ENCODE peak calls at places on chromosome 18, in six cellular contexts. L is SJSA1, I is stomach, D is aorta, F is right lobe of liver, Z is thoracic aorta. C is an unnamed sample.

GRCh38 chr18:68520406-68521075 is 194.4 kb downstream of the TMX3 start:
- DNase-seq in L (no peak), I (no peak), D (no peak), F (no peak), Z (no peak), C (no peak)

GRCh38 chr18:76566987-76567386 is 71.9 kb upstream of the ZNF516 start:
- DNase-seq in L (no peak), I (no peak), D (no peak), F (no peak), Z (no peak), C (no peak)

GRCh38 chr18:30280861-30281470 is 761.6 kb downstream of the DSC3 start:
- DNase-seq in L (no peak), I (no peak), D (no peak), F (no peak), Z (no peak), C (no peak)

GRCh38 chr18:65607161-65607560 is 143.7 kb upstream of the CDH7 start:
- DNase-seq in L (no peak), I (no peak), D (no peak), F (no peak), Z (no peak), C (no peak)

GRCh38 chr18:62248313-62248712 is 61.3 kb downstream of the RELCH start:
- DNase-seq in L (no peak), I (no peak), D (no peak), F (no peak), Z (no peak), C (no peak)

GRCh38 chr18:79693561-79694205 is 14.1 kb downstream of the CTDP1 start:
- DNase-seq in L (no peak), I (no peak), D (peak), F (peak), Z (no peak), C (no peak)

GRCh38 chr18:812673-813404 is 797 bp upstream of the YES1 start:
- DNase-seq in L (peak), I (peak), D (peak), F (peak), Z (peak), C (peak)

GRCh38 chr18:33596178-33596854 is 18.3 kb downstream of the ASXL3 start:
- DNase-seq in L (no peak), I (no peak), D (no peak), F (no peak), Z (no peak), C (no peak)

GRCh38 chr18:37452697-37453385 is 112.8 kb downstream of the CELF4 start:
- DNase-seq in L (no peak), I (no peak), D (no peak), F (no peak), Z (no peak), C (no peak)

GRCh38 chr18:79684283-79684631 is 4.7 kb downstream of the CTDP1 start:
- DNase-seq in L (no peak), I (no peak), D (no peak), F (no peak), Z (no peak), C (no peak)

GRCh38 chr18:79400091-79400590 is 4.4 kb downstream of the NFATC1 start:
- DNase-seq in L (no peak), I (peak), D (peak), F (peak), Z (no peak), C (no peak)

GRCh38 chr18:48922801-48923730 is 27.7 kb downstream of the SMAD7 start:
- DNase-seq in L (peak), I (peak), D (peak), F (peak), Z (no peak), C (no peak)

GRCh38 chr18:44411971-44412370 is 268.7 kb upstream of the SETBP1 start:
- DNase-seq in L (no peak), I (no peak), D (no peak), F (no peak), Z (no peak), C (no peak)

GRCh38 chr18:907171-907879 is 2.7 kb downstream of the ADCYAP1 start:
- DNase-seq in L (no peak), I (no peak), D (peak), F (peak), Z (no peak), C (no peak)

GRCh38 chr18:31497711-31498449 is at the start of gene DSG2:
- DNase-seq in L (peak), I (peak), D (no peak), F (peak), Z (no peak), C (no peak)

GRCh38 chr18:48792141-48792540 is 158.6 kb downstream of the SMAD7 start:
- DNase-seq in L (peak), I (no peak), D (peak), F (no peak), Z (no peak), C (peak)

GRCh38 chr18:43276471-43276870 is 819 bp downstream of the SYT4 start:
- DNase-seq in L (no peak), I (no peak), D (no peak), F (no peak), Z (no peak), C (no peak)

GRCh38 chr18:48636436-48636835 is 97.6 kb downstream of the CTIF start:
- DNase-seq in L (no peak), I (no peak), D (no peak), F (no peak), Z (no peak), C (no peak)

GRCh38 chr18:76974345-76974744 is 152.0 kb downstream of the ZNF236 start:
- DNase-seq in L (no peak), I (no peak), D (no peak), F (no peak), Z (no peak), C (no peak)

GRCh38 chr18:71221405-71221804 is 932.6 kb downstream of the SOCS6 start:
- DNase-seq in L (no peak), I (no peak), D (no peak), F (no peak), Z (no peak), C (no peak)

GRCh38 chr18:39667905-39668304 is 2102.3 kb upstream of the CELF4 start:
- DNase-seq in L (no peak), I (no peak), D (no peak), F (no peak), Z (no peak), C (no peak)

GRCh38 chr18:71287268-71287667 is 998.4 kb downstream of the SOCS6 start:
- DNase-seq in L (no peak), I (no peak), D (no peak), F (no peak), Z (no peak), C (no peak)

GRCh38 chr18:79573921-79574491 is 105.6 kb upstream of the CTDP1 start:
- DNase-seq in L (peak), I (no peak), D (peak), F (peak), Z (no peak), C (no peak)

GRCh38 chr18:72544092-72544886 is at the start of gene CBLN2:
- DNase-seq in L (peak), I (no peak), D (no peak), F (peak), Z (no peak), C (no peak)

GRCh38 chr18:2654828-2655152 is 736 bp upstream of the SMCHD1 start:
- DNase-seq in L (no peak), I (no peak), D (no peak), F (no peak), Z (no peak), C (no peak)

GRCh38 chr18:78693429-78693828 is 286.2 kb upstream of the SALL3 start:
- DNase-seq in L (no peak), I (peak), D (no peak), F (no peak), Z (no peak), C (no peak)

GRCh38 chr18:7524786-7525185 is 42.3 kb upstream of the PTPRM start:
- DNase-seq in L (no peak), I (no peak), D (no peak), F (no peak), Z (no peak), C (no peak)

GRCh38 chr18:58225101-58225500 is 181.1 kb downstream of the NEDD4L start:
- DNase-seq in L (no peak), I (no peak), D (no peak), F (peak), Z (no peak), C (no peak)

GRCh38 chr18:3402962-3403585 is 46.9 kb upstream of the TGIF1 start:
- DNase-seq in L (no peak), I (no peak), D (no peak), F (no peak), Z (no peak), C (no peak)

GRCh38 chr18:76412010-76412817 is 82.8 kb downstream of the ZNF516 start:
- DNase-seq in L (peak), I (no peak), D (no peak), F (no peak), Z (no peak), C (no peak)

GRCh38 chr18:11972371-11973174 is 8.7 kb upstream of the IMPA2 start:
- DNase-seq in L (no peak), I (no peak), D (no peak), F (no peak), Z (no peak), C (no peak)

GRCh38 chr18:44033144-44033543 is 647.5 kb upstream of the SETBP1 start:
- DNase-seq in L (no peak), I (no peak), D (no peak), F (no peak), Z (no peak), C (no peak)

GRCh38 chr18:354003-354402 is 86.2 kb upstream of the THOC1 start:
- DNase-seq in L (no peak), I (no peak), D (no peak), F (no peak), Z (no peak), C (no peak)

GRCh38 chr18:57121542-57122112 is 25.3 kb upstream of the BOD1L2 start:
- DNase-seq in L (no peak), I (no peak), D (no peak), F (no peak), Z (no peak), C (no peak)

GRCh38 chr18:79560042-79560860 is 119.4 kb upstream of the CTDP1 start:
- DNase-seq in L (peak), I (no peak), D (peak), F (peak), Z (no peak), C (no peak)

GRCh38 chr18:79855147-79855910 is 57.6 kb downstream of the KCNG2 start:
- DNase-seq in L (peak), I (no peak), D (no peak), F (no peak), Z (no peak), C (peak)

GRCh38 chr18:25244170-25244569 is 107.8 kb downstream of the ZNF521 start:
- DNase-seq in L (no peak), I (no peak), D (no peak), F (no peak), Z (no peak), C (no peak)
- H3K4me3 ChIP-seq in L (no peak), I (no peak), D (no peak), F (no peak), Z (no peak), C (no peak)

GRCh38 chr18:9534844-9535243 is 59.5 kb downstream of the RALBP1 start:
- DNase-seq in L (no peak), I (no peak), D (no peak), F (no peak), Z (no peak), C (no peak)
- H3K27ac ChIP-seq in L (peak), I (no peak), D (peak), F (no peak), Z (peak), C (no peak)

GRCh38 chr18:45836242-45837215 is 11.1 kb downstream of the SIGLEC15 start:
- DNase-seq in L (no peak), I (no peak), D (no peak), F (no peak), Z (no peak), C (no peak)
- H3K4me3 ChIP-seq in L (no peak), I (no peak), D (no peak), F (no peak), Z (no peak), C (no peak)

GRCh38 chr18:10487161-10487560 is 32.7 kb downstream of the APCDD1 start:
- DNase-seq in L (no peak), I (no peak), D (no peak), F (no peak), Z (no peak), C (no peak)

GRCh38 chr18:10481831-10482230 is 27.4 kb downstream of the APCDD1 start:
- DNase-seq in L (no peak), I (no peak), D (no peak), F (no peak), Z (no peak), C (no peak)

GRCh38 chr18:10482363-10482984 is 28.0 kb downstream of the APCDD1 start:
- DNase-seq in L (no peak), I (no peak), D (no peak), F (no peak), Z (no peak), C (no peak)

GRCh38 chr18:10485475-10485874 is 31.0 kb downstream of the APCDD1 start:
- DNase-seq in L (no peak), I (no peak), D (no peak), F (no peak), Z (no peak), C (no peak)

GRCh38 chr18:10482985-10483949 is 28.8 kb downstream of the APCDD1 start:
- DNase-seq in L (no peak), I (no peak), D (peak), F (no peak), Z (no peak), C (no peak)
- H3K27ac ChIP-seq in L (no peak), I (no peak), D (no peak), F (no peak), Z (no peak), C (no peak)

GRCh38 chr18:22841840-22842239 is 91.3 kb upstream of the RBBP8 start:
- DNase-seq in L (no peak), I (no peak), D (no peak), F (no peak), Z (no peak), C (no peak)

GRCh38 chr18:22838221-22838620 is 94.9 kb upstream of the RBBP8 start:
- DNase-seq in L (no peak), I (no peak), D (no peak), F (no peak), Z (no peak), C (no peak)

GRCh38 chr18:22840606-22841144 is 92.5 kb upstream of the RBBP8 start:
- DNase-seq in L (no peak), I (no peak), D (no peak), F (no peak), Z (no peak), C (no peak)

GRCh38 chr18:22838639-22839487 is 94.3 kb upstream of the RBBP8 start:
- DNase-seq in L (no peak), I (no peak), D (no peak), F (no peak), Z (no peak), C (no peak)

DNA sequence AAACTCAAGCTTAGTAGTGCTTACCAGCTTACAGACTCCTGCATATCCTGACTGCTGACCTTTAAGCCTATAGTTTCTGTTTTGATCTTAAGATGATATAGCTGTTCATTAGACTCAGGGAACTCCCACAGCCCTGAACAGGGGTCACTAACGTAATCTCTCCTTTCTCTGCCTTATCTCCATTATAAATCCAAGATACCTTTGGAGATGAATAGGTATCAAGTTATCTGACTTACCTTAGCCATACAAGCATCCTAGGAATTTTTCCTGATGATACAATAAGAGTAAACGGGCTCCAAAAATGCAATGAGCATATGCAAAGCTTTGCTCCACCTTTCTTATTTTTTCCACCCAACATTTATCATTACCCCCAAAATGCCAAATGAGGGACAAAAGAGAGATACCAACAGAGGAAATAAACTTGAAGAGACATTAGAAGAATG is 93.6 kb upstream of the RBBP8 start:
- DNase-seq in L (no peak), I (no peak), D (no peak), F (no peak), Z (no peak), C (no peak)
- H3K4me3 ChIP-seq in L (no peak), I (no peak), D (no peak), F (no peak), Z (no peak), C (no peak)

GRCh38 chr18:28126768-28127167 is 50.2 kb downstream of the CDH2 start:
- DNase-seq in L (no peak), I (no peak), D (no peak), F (no peak), Z (no peak), C (no peak)

GRCh38 chr18:28127228-28127627 is 49.7 kb downstream of the CDH2 start:
- DNase-seq in L (no peak), I (peak), D (no peak), F (no peak), Z (no peak), C (no peak)

GRCh38 chr18:28124239-28125029 is 52.5 kb downstream of the CDH2 start:
- DNase-seq in L (no peak), I (no peak), D (no peak), F (no peak), Z (no peak), C (no peak)

GRCh38 chr18:28125051-28125450 is 51.9 kb downstream of the CDH2 start:
- DNase-seq in L (no peak), I (no peak), D (no peak), F (no peak), Z (no peak), C (no peak)

DNA sequence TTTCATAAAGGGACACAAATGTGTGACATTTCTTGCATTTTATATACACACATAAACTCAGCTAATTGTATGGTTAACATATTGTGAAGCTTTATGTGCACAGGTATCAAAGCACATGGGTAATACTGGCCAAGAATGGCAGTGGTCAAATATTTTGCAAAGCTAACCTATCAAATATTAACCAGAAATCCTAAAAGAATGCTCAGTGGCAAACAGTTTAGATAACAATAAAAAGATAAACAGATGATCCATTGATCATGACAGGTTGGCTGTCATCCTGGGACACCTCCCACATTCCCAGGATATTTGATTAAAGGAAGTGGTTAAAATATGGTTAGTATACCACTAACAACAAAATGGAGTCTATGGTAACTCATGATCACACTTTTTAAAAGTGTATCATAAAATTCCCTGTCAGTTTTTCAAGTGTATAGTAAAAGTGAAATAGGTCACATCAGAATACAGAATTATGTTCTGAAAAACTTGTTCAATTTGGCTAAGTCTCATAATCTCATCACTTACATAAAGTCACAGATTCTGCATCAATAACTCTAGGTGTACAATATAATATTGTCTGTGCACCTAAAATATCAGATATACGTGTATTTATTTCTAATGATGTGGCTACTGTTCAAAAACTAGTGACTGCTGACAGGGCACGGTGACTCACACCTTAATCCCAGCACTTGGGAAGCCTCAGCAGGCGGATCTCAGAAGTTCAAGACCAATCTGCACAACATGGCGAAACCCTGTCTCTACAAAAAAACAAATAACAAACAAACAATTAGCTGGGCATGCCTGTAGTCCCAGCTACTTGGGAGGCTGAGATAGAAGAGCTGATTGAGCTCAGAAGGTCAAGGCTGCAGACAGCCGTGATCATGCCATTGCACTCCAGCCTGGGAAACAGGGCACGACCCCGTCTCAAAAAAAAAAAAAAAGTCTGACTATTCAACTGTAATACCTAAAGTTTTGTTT is 48.9 kb downstream of the CDH2 start:
- DNase-seq in L (peak), I (no peak), D (no peak), F (no peak), Z (no peak), C (no peak)
- H3K27ac ChIP-seq in L (peak), I (no peak), D (no peak), F (peak), Z (no peak), C (peak)

DNA sequence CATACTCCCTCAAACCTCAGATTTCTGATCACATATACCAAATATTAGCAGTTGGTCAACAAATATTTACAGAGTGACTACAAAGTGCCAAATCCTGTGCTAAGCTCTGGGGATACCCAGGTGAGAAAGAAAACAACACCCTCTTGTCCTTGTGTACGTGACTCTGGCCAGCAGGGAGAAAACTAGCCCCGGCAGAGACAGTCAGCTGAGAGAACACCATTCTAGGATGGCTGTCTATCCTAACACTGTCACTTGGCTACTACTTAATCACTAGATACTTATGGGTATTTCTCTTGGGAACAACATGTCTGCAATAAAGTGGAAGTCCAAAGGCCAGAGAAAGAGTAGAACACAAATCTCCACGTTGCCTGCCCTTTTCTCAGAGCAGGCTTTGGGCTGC is 57.9 kb upstream of the CD226 start:
- DNase-seq in L (no peak), I (no peak), D (no peak), F (no peak), Z (no peak), C (no peak)
- H3K4me3 ChIP-seq in L (no peak), I (no peak), D (peak), F (no peak), Z (peak), C (peak)

GRCh38 chr18:59518705-59519104 is 159.6 kb upstream of the LMAN1 start:
- DNase-seq in L (no peak), I (no peak), D (no peak), F (no peak), Z (no peak), C (no peak)

GRCh38 chr18:59515147-59515546 is 156.1 kb upstream of the LMAN1 start:
- DNase-seq in L (no peak), I (no peak), D (no peak), F (no peak), Z (no peak), C (no peak)

GRCh38 chr18:59517446-59518171 is 158.5 kb upstream of the LMAN1 start:
- DNase-seq in L (no peak), I (no peak), D (no peak), F (no peak), Z (no peak), C (no peak)

GRCh38 chr18:59514193-59514592 is 155.1 kb upstream of the LMAN1 start:
- DNase-seq in L (peak), I (no peak), D (peak), F (peak), Z (peak), C (peak)

GRCh38 chr18:59516356-59517155 is 157.5 kb upstream of the LMAN1 start:
- DNase-seq in L (peak), I (no peak), D (no peak), F (peak), Z (no peak), C (peak)
- H3K27ac ChIP-seq in L (no peak), I (no peak), D (no peak), F (no peak), Z (no peak), C (peak)